ENCODE peak calls at places on chromosomes 11 and 22, in eight cellular contexts. I is esophagus squamous epithelium; D is EL; Z is stimulated activated CD4-positive, alpha-beta T cell treated with anti-CD3 and anti-CD28 coated beads, Interleukin-12 subunit alpha, Interleukin-12 subunit beta, amount 100 ng/mL, for 48 hours; M is pulmonary artery endothelial cell; R is GM23248; C is testis; V is NCI-H748 treated with DMSO at 0.1 percent for 48 hours. K is an unnamed sample.

GRCh38 chr11:89437317-89437716 is 53.9 kb downstream of the NOX4 start:
- DNase-seq in R (no peak), V (no peak), M (no peak), I (no peak), Z (no peak), D (no peak), C (no peak), K (no peak)

GRCh38 chr11:13315517-13316432 is 38.2 kb downstream of the BMAL1 start:
- DNase-seq in M (no peak), C (no peak), Z (no peak), I (no peak), R (peak; percentile 73), D (no peak), V (no peak), K (peak; percentile 28)

GRCh38 chr22:45582236-45582954 is 79.7 kb downstream of the FBLN1 start:
- DNase-seq in M (no peak), C (no peak), V (no peak), R (no peak), I (no peak), D (no peak), Z (no peak), K (no peak)

GRCh38 chr11:2862395-2862949 is 23.1 kb downstream of the CDKN1C start:
- DNase-seq in M (no peak), C (no peak), I (no peak), Z (no peak), D (no peak), V (no peak), R (peak; percentile 13), K (no peak)

GRCh38 chr11:11672764-11673163 is 51.0 kb upstream of the GALNT18 start:
- DNase-seq in R (no peak), I (no peak), V (no peak), C (peak; percentile 24), D (no peak), M (no peak), Z (no peak), K (no peak)

GRCh38 chr22:22156716-22157499 is 87.7 kb upstream of the VPREB1 start:
- DNase-seq in C (peak; percentile 87), Z (peak; percentile 49), D (peak; percentile 73), V (peak; percentile 52), M (peak; percentile 24), I (no peak), R (peak; percentile 72), K (peak; percentile 44)

GRCh38 chr11:33703771-33704170 is 3.1 kb upstream of the C11orf91 start:
- DNase-seq in I (no peak), M (no peak), V (no peak), D (peak; percentile 38), Z (no peak), C (no peak), R (peak; percentile 71), K (peak; percentile 43)

GRCh38 chr22:37150701-37151100 is 985 bp upstream of the IL2RB start:
- DNase-seq in R (no peak), V (no peak), M (no peak), Z (no peak), I (no peak), D (no peak), C (no peak), K (no peak)

GRCh38 chr11:62536301-62536957 is 10.2 kb downstream of the AHNAK start:
- DNase-seq in C (no peak), R (peak; percentile 29), Z (no peak), I (no peak), M (no peak), V (no peak), D (no peak), K (no peak)

GRCh38 chr11:126637800-126638175 is 282.3 kb downstream of the ST3GAL4 start:
- DNase-seq in M (no peak), I (no peak), C (no peak), V (no peak), D (peak; percentile 94), R (peak; percentile 93), Z (no peak), K (no peak)

GRCh38 chr11:74070713-74071506 is 62.0 kb upstream of the UCP3 start:
- DNase-seq in I (no peak), M (no peak), Z (no peak), D (no peak), V (no peak), C (no peak), R (no peak), K (peak; percentile 40)